ENCODE peak calls at places on chromosome 12, in six cellular contexts. G is memory B cell; T is NCI-H1436; D is OCI-LY7; J is stimulated activated CD4-positive, alpha-beta T cell treated with anti-CD3 and anti-CD28 coated beads, Interleukin-2, amount 100 ng/mL, for 48 hours; N is Peyer's patch. U is an unnamed sample.

GRCh38 chr12:14239935-14240872 is 125.3 kb upstream of the ATF7IP start:
- DNase-seq in D (peak; percentile 76), N (no peak), G (peak; percentile 53), T (no peak), J (no peak), U (peak; percentile 28)

GRCh38 chr12:5506821-5507231 is 74.9 kb downstream of the NTF3 start:
- DNase-seq in D (no peak), N (no peak), J (no peak), T (no peak), G (no peak), U (no peak)

GRCh38 chr12:52044284-52044983 is 6.8 kb upstream of the NR4A1 start:
- DNase-seq in N (no peak), T (no peak), J (no peak), D (no peak), G (no peak), U (no peak)

GRCh38 chr12:27549801-27550652 is 26.0 kb downstream of the PPFIBP1 start:
- DNase-seq in D (no peak), G (no peak), J (no peak), T (no peak), N (peak; percentile 65), U (peak; percentile 100)

GRCh38 chr12:123387508-123388217 is 3.7 kb downstream of the KMT5A start:
- DNase-seq in N (no peak), J (no peak), G (no peak), T (no peak), D (peak; percentile 49), U (no peak)

GRCh38 chr12:153080-153746 is 60.7 kb downstream of the SLC6A12 start:
- DNase-seq in D (peak; percentile 87), J (peak; percentile 47), N (peak; percentile 83), T (peak; percentile 84), G (peak; percentile 32), U (peak; percentile 40)

GRCh38 chr12:54725233-54725843 is 77.2 kb upstream of the DCD start:
- DNase-seq in G (no peak), T (no peak), N (no peak), J (no peak), D (peak; percentile 5), U (peak; percentile 25)

GRCh38 chr12:52230364-52231281 is 2.4 kb upstream of the KRT7 start:
- DNase-seq in N (no peak), J (no peak), G (no peak), T (no peak), D (no peak), U (no peak)

GRCh38 chr12:48988030-48988649 is 10.0 kb downstream of the WNT1 start:
- DNase-seq in D (peak; percentile 69), G (peak; percentile 79), N (peak; percentile 81), J (peak; percentile 82), T (no peak), U (no peak)

GRCh38 chr12:120955232-120955631 is 23.1 kb upstream of the HNF1A start:
- DNase-seq in T (no peak), D (no peak), N (no peak), G (no peak), J (no peak), U (no peak)

GRCh38 chr12:67747869-67748760 is 99.6 kb downstream of the DYRK2 start:
- DNase-seq in G (no peak), N (peak; percentile 83), J (no peak), T (no peak), D (no peak), U (peak; percentile 68)

GRCh38 chr12:99005601-99006000 is 360.5 kb downstream of the APAF1 start:
- DNase-seq in J (no peak), N (no peak), T (no peak), G (no peak), D (no peak), U (peak; percentile 53)

GRCh38 chr12:8081228-8081920 is 700 bp upstream of the NECAP1 start:
- DNase-seq in J (peak; percentile 28), G (no peak), N (no peak), D (peak; percentile 38), T (no peak), U (peak; percentile 10)

GRCh38 chr12:69019910-69020309 is 86.9 kb upstream of the CPM start:
- DNase-seq in T (no peak), D (no peak), G (no peak), J (no peak), N (no peak), U (no peak)

GRCh38 chr12:26369588-26369987 is 174.2 kb downstream of the SSPN start:
- DNase-seq in D (no peak), T (no peak), N (no peak), J (no peak), G (no peak), U (peak; percentile 94)

GRCh38 chr12:48192861-48193260 is 9.4 kb downstream of the CCDC184 start:
- DNase-seq in G (no peak), D (no peak), J (no peak), T (no peak), N (no peak), U (no peak)

GRCh38 chr12:121530600-121531355 is 50.0 kb downstream of the KDM2B start:
- DNase-seq in G (peak; percentile 60), T (no peak), N (no peak), D (peak; percentile 81), J (peak; percentile 31), U (peak; percentile 69)

GRCh38 chr12:68894276-68894855 is 38.6 kb downstream of the CPM start:
- DNase-seq in J (no peak), T (no peak), D (no peak), N (no peak), G (no peak), U (no peak)

GRCh38 chr12:107079172-107080011 is 14.0 kb downstream of the CRY1 start:
- DNase-seq in J (no peak), T (no peak), N (no peak), G (no peak), D (peak; percentile 14), U (peak; percentile 51)

GRCh38 chr12:130714091-130714590 is 2.0 kb downstream of the RIMBP2 start:
- DNase-seq in N (no peak), J (no peak), G (no peak), D (no peak), T (no peak), U (no peak)

GRCh38 chr12:10131101-10131632 is 1.2 kb upstream of the CLEC7A start:
- DNase-seq in J (no peak), G (no peak), T (no peak), D (no peak), N (no peak), U (no peak)

GRCh38 chr12:68667896-68668295 is 18.9 kb upstream of the NUP107 start:
- DNase-seq in N (no peak), G (no peak), T (no peak), J (no peak), D (peak; percentile 50), U (peak; percentile 27)

GRCh38 chr12:85468356-85469157 is 188.5 kb downstream of the ALX1 start:
- DNase-seq in D (peak; percentile 50), T (peak; percentile 71), N (no peak), G (no peak), J (no peak), U (peak; percentile 77)

GRCh38 chr12:1369942-1370620 is 224.3 kb downstream of the FBXL14 start:
- DNase-seq in G (no peak), N (no peak), T (no peak), J (no peak), D (no peak), U (peak; percentile 68)

GRCh38 chr12:6145584-6145983 is 21.1 kb upstream of the VWF start:
- DNase-seq in T (no peak), G (no peak), J (no peak), N (no peak), D (peak; percentile 7), U (no peak)

GRCh38 chr12:96907681-96908163 is 665 bp downstream of the NEDD1 start:
- DNase-seq in D (peak; percentile 42), J (no peak), G (no peak), N (peak; percentile 57), T (peak; percentile 0), U (no peak)